ENCODE peak calls at places on chromosomes 7 and 10, in ten cellular contexts. B is spleen, V is breast epithelium, T is fibroblast of lung, Y is lower lobe of right lung, C is suprapubic skin, N is Panc1, E is pancreas, O is IMR-90, W is RWPE2. D is an unnamed sample.
A peak's percentile ranks its signal among the peaks of the same experiment; 100 is the strongest.

GRCh38 chr10:4652111-4653010 is 173.6 kb upstream of the AKR1E2 start:
- DNase-seq in N (no peak), E (no peak), B (no peak), T (no peak), Y (no peak), W (no peak), V (no peak), O (no peak), C (no peak), D (no peak)

GRCh38 chr7:111855161-111855841 is 293.0 kb upstream of the IMMP2L start:
- DNase-seq in T (peak; percentile 53), O (peak; percentile 79), B (no peak), Y (no peak), V (no peak), W (no peak), E (no peak), N (peak; percentile 25), C (no peak), D (no peak)

GRCh38 chr10:70925377-70926214 is 37.2 kb upstream of the PCBD1 start:
- DNase-seq in O (no peak), Y (peak; percentile 63), V (no peak), W (no peak), T (peak; percentile 6), N (no peak), C (no peak), B (peak; percentile 87), E (peak; percentile 60), D (no peak)

GRCh38 chr7:42476255-42476654 is 239.2 kb upstream of the GLI3 start:
- DNase-seq in W (no peak), B (no peak), E (no peak), Y (no peak), C (no peak), T (no peak), V (no peak), O (no peak), N (no peak), D (no peak)

GRCh38 chr10:85547460-85548023 is 819.1 kb downstream of the GRID1 start:
- DNase-seq in C (no peak), E (no peak), W (no peak), Y (no peak), V (no peak), N (no peak), O (no peak), T (no peak), B (no peak), D (no peak)

GRCh38 chr7:22855049-22855392 is 32.4 kb upstream of the TOMM7 start:
- DNase-seq in C (no peak), W (no peak), B (no peak), O (no peak), Y (no peak), V (no peak), N (no peak), E (no peak), T (no peak), D (no peak)

GRCh38 chr7:23074443-23075244 is 30.9 kb upstream of the KLHL7 start:
- DNase-seq in B (no peak), T (peak; percentile 36), V (no peak), C (no peak), E (no peak), Y (no peak), O (peak; percentile 34), W (no peak), N (no peak), D (no peak)

GRCh38 chr7:151115121-151115835 is 29.0 kb downstream of the AGAP3 start:
- DNase-seq in N (no peak), O (peak; percentile 28), E (no peak), B (no peak), Y (peak; percentile 50), T (peak; percentile 41), W (no peak), C (no peak), V (no peak), D (no peak)

GRCh38 chr7:4683884-4684565 is 1.9 kb downstream of the FOXK1 start:
- DNase-seq in V (peak; percentile 55), N (peak; percentile 55), O (peak; percentile 87), T (peak; percentile 72), Y (peak; percentile 72), C (peak; percentile 74), B (peak; percentile 90), E (peak; percentile 54), W (peak; percentile 81), D (no peak)

GRCh38 chr7:151051108-151051507 is 2.8 kb downstream of the ASIC3 start:
- DNase-seq in E (peak; percentile 73), W (no peak), N (no peak), T (peak; percentile 71), O (peak; percentile 77), Y (peak; percentile 72), V (no peak), B (no peak), C (no peak), D (no peak)

GRCh38 chr10:114917927-114918672 is 19.9 kb upstream of the TRUB1 start:
- DNase-seq in E (no peak), W (no peak), B (no peak), C (no peak), Y (no peak), V (no peak), T (peak; percentile 89), N (no peak), O (peak; percentile 37), D (no peak)

GRCh38 chr10:114916653-114917052 is 21.3 kb upstream of the TRUB1 start:
- DNase-seq in N (no peak), T (no peak), C (no peak), W (no peak), V (no peak), B (no peak), E (no peak), O (no peak), Y (no peak), D (no peak)

GRCh38 chr10:114917459-114917858 is 20.5 kb upstream of the TRUB1 start:
- DNase-seq in N (no peak), E (no peak), B (no peak), W (no peak), V (no peak), O (no peak), C (no peak), T (no peak), Y (no peak), D (no peak)

GRCh38 chr10:114923551-114923950 is 14.4 kb upstream of the TRUB1 start:
- DNase-seq in W (no peak), N (no peak), B (no peak), O (no peak), V (no peak), E (no peak), T (no peak), C (no peak), Y (no peak), D (no peak)

GRCh38 chr10:114920459-114920858 is 17.5 kb upstream of the TRUB1 start:
- DNase-seq in W (no peak), N (no peak), O (no peak), T (no peak), C (no peak), Y (no peak), V (no peak), B (no peak), E (no peak), D (no peak)
- TF ChIP-seq CTCF in W (no peak), N (no peak), O (no peak), T (no peak), C (no peak), Y (no peak), V (no peak), B (no peak), E (no peak), D (no peak)

GRCh38 chr10:33120275-33120674 is 162.2 kb upstream of the ITGB1 start:
- DNase-seq in T (no peak), E (no peak), Y (no peak), O (no peak), W (no peak), N (no peak), V (no peak), B (no peak), C (no peak), D (no peak)

GRCh38 chr10:33117816-33118215 is 159.8 kb upstream of the ITGB1 start:
- DNase-seq in T (no peak), V (no peak), Y (peak; percentile 59), C (no peak), B (peak; percentile 84), W (no peak), N (no peak), E (no peak), O (no peak), D (no peak)

GRCh38 chr10:33123680-33124079 is 165.7 kb upstream of the ITGB1 start:
- DNase-seq in V (no peak), T (no peak), B (no peak), N (no peak), C (no peak), E (no peak), Y (no peak), O (no peak), W (no peak), D (peak; percentile 40)

GRCh38 chr10:33122014-33122788 is 164.2 kb upstream of the ITGB1 start:
- DNase-seq in B (no peak), Y (no peak), C (no peak), O (peak; percentile 94), W (no peak), V (no peak), N (no peak), E (no peak), T (peak; percentile 97), D (peak; percentile 52)

GRCh38 chr10:33120700-33121099 is 162.7 kb upstream of the ITGB1 start:
- DNase-seq in Y (no peak), V (no peak), O (no peak), T (no peak), E (no peak), B (no peak), C (no peak), W (no peak), N (no peak), D (no peak)
- H3K4me1 ChIP-seq in Y (peaks cover 37% of the 10 kb centered on the region), V (no peaks in the 10 kb centered on the region), O (peaks cover 19% of the 10 kb centered on the region), T (peaks cover 37% of the 10 kb centered on the region), E (no peaks in the 10 kb centered on the region), B (peaks cover 26% of the 10 kb centered on the region), C (peaks cover 10% of the 10 kb centered on the region), W (peaks cover 12% of the 10 kb centered on the region), N (peaks cover 22% of the 10 kb centered on the region), D (peaks cover 4% of the 10 kb centered on the region)

DNA sequence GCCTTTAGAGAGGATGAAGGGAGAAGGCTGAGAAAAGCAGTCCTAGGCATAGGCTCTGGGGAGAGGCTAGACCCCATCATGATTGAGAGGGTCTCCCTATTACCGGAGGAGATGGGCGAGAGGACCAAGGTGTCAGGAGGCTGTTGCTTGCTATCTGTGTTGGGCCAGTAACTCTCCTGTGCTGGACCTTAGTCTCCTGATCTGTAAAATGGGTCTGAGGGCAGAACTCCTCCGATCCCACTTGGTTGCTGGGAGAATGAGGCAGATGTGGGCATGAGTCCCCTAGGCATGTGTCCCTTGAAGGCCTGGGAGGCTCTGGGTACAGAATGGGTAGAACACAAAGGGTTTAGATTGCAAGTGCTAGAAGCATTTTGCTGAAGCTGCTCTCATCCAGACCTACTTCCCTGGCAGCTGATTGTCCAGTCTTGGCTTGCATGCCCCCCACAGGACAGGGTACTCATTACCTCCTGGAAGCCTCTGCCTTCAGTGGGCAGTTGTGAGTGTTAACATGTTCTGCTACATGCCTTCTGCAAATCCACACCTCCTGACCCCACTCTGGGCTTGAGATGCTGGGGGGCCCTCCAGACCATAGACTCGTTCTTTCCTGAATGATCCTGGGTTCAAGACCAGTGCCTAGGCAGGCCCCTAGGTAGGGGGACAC is 4.4 kb downstream of the ZMIZ1 start:
- DNase-seq in Y (no peak), C (no peak), W (no peak), N (no peak), V (no peak), T (no peak), O (no peak), B (no peak), E (no peak), D (no peak)
- H3K27me3 ChIP-seq in Y (no peaks in the 10 kb centered on the region), C (no peaks in the 10 kb centered on the region), W (no peaks in the 10 kb centered on the region), N (no peaks in the 10 kb centered on the region), V (no peaks in the 10 kb centered on the region), T (no peaks in the 10 kb centered on the region), O (no peaks in the 10 kb centered on the region), B (peaks cover 29% of the 10 kb centered on the region), E (no peaks in the 10 kb centered on the region), D (no peaks in the 10 kb centered on the region)

GRCh38 chr7:11748884-11749283 is 83.1 kb downstream of the THSD7A start:
- DNase-seq in Y (no peak), N (no peak), B (no peak), T (no peak), C (no peak), O (no peak), V (no peak), E (no peak), W (no peak), D (no peak)
- TF ChIP-seq CTCF in Y (no peak), N (peak; percentile 60), B (no peak), T (no peak), C (no peak), O (no peak), V (no peak), E (no peak), W (no peak), D (no peak)

D was measured in right atrium auricular region.